ENCODE peak calls at places on chromosomes 1 and 21, in eight cellular contexts. R, Z, V, L, K, B, A and D are unnamed samples.

GRCh38 chr21:41164981-41165650 is 2.8 kb upstream of the BACE2 start:
- DNase-seq in R (no peak), Z (no peak), V (no peak), L (peak; percentile 87), K (no peak), B (no peak), A (no peak), D (no peak)

GRCh38 chr1:47405697-47406096 is 10.4 kb upstream of the FOXE3 start:
- DNase-seq in R (no peak), Z (peak; percentile 53), V (no peak), L (no peak), K (no peak), B (no peak), A (no peak), D (no peak)

GRCh38 chr1:196933531-196934189 is 9.9 kb upstream of the CFHR2 start:
- DNase-seq in R (no peak), Z (no peak), V (no peak), L (no peak), K (peak; percentile 38), B (no peak), A (no peak), D (no peak)

GRCh38 chr1:101166583-101167120 is 70.2 kb upstream of the S1PR1 start:
- DNase-seq in R (no peak), Z (no peak), V (no peak), L (no peak), K (no peak), B (no peak), A (no peak), D (no peak)

GRCh38 chr1:170929835-170930554 is 5.3 kb upstream of the MROH9 start:
- DNase-seq in R (peak; percentile 82), Z (peak; percentile 55), V (peak; percentile 19), L (no peak), K (no peak), B (peak; percentile 8), A (no peak), D (no peak)

GRCh38 chr1:168199056-168199455 is 20.3 kb downstream of the TIPRL start:
- DNase-seq in R (no peak), Z (no peak), V (no peak), L (no peak), K (no peak), B (no peak), A (no peak), D (no peak)

GRCh38 chr1:43582162-43582566 is 51.5 kb downstream of the PTPRF start:
- DNase-seq in R (no peak), Z (peak; percentile 24), V (peak; percentile 69), L (peak; percentile 60), K (no peak), B (no peak), A (no peak), D (no peak)

GRCh38 chr1:220274122-220274855 is 2.0 kb upstream of the RAB3GAP2 start:
- DNase-seq in R (no peak), Z (no peak), V (no peak), L (no peak), K (no peak), B (no peak), A (no peak), D (no peak)

GRCh38 chr1:1599919-1600860 is at the start of gene FNDC10:
- DNase-seq in R (no peak), Z (no peak), V (peak; percentile 41), L (no peak), K (no peak), B (no peak), A (no peak), D (no peak)

GRCh38 chr21:28723666-28724065 is 269.0 kb downstream of the LTN1 start:
- DNase-seq in R (no peak), Z (no peak), V (no peak), L (no peak), K (no peak), B (no peak), A (no peak), D (no peak)

GRCh38 chr1:210786546-210786945 is 347.4 kb downstream of the KCNH1 start:
- DNase-seq in R (no peak), Z (no peak), V (no peak), L (no peak), K (no peak), B (no peak), A (no peak), D (no peak)

GRCh38 chr1:232473319-232473718 is 156.6 kb downstream of the SIPA1L2 start:
- DNase-seq in R (no peak), Z (no peak), V (no peak), L (no peak), K (peak; percentile 65), B (no peak), A (no peak), D (no peak)

GRCh38 chr1:25813734-25814471 is 5.9 kb upstream of the MTFR1L start:
- DNase-seq in R (no peak), Z (no peak), V (no peak), L (no peak), K (no peak), B (no peak), A (no peak), D (no peak)

GRCh38 chr1:60133848-60134247 is 60.3 kb upstream of the C1orf87 start:
- DNase-seq in R (no peak), Z (no peak), V (no peak), L (no peak), K (no peak), B (no peak), A (no peak), D (no peak)